ENCODE peak calls at places on chromosomes 5 and 9, in seven cellular contexts. One of them, this sample, is unnamed.

GRCh38 chr5:179008667-179009066 is 13.5 kb upstream of the GRM6 start:
- DNase-seq in GM13976: no peak
- DNase-seq in upper lobe of left lung: no peak
- DNase-seq in fibroblast of the aortic adventitia: peak; percentile 6
- DNase-seq in body of pancreas: no peak
- DNase-seq in colonic mucosa: no peak
- DNase-seq in Peyer's patch: no peak
- DNase-seq in this sample: no peak

GRCh38 chr9:106731910-106732309 is 131.1 kb upstream of the ZNF462 start:
- DNase-seq in GM13976: no peak
- DNase-seq in upper lobe of left lung: no peak
- DNase-seq in fibroblast of the aortic adventitia: no peak
- DNase-seq in body of pancreas: no peak
- DNase-seq in colonic mucosa: no peak
- DNase-seq in Peyer's patch: no peak
- DNase-seq in this sample: no peak

GRCh38 chr5:82349651-82350050 is 71.5 kb upstream of the RPS23 start:
- DNase-seq in GM13976: peak; percentile 25
- DNase-seq in upper lobe of left lung: no peak
- DNase-seq in fibroblast of the aortic adventitia: peak; percentile 56
- DNase-seq in body of pancreas: no peak
- DNase-seq in colonic mucosa: peak; percentile 34
- DNase-seq in Peyer's patch: no peak
- DNase-seq in this sample: peak; percentile 70

GRCh38 chr5:60516688-60517087 is 183.3 kb downstream of the DEPDC1B start:
- DNase-seq in GM13976: no peak
- DNase-seq in upper lobe of left lung: peak; percentile 28
- DNase-seq in fibroblast of the aortic adventitia: no peak
- DNase-seq in body of pancreas: no peak
- DNase-seq in colonic mucosa: no peak
- DNase-seq in Peyer's patch: no peak
- DNase-seq in this sample: no peak

GRCh38 chr5:32542216-32543059 is 42.9 kb upstream of the SUB1 start:
- DNase-seq in GM13976: peak; percentile 54
- DNase-seq in upper lobe of left lung: no peak
- DNase-seq in fibroblast of the aortic adventitia: peak; percentile 32
- DNase-seq in body of pancreas: no peak
- DNase-seq in colonic mucosa: no peak
- DNase-seq in Peyer's patch: no peak
- DNase-seq in this sample: peak; percentile 48

GRCh38 chr5:378976-379742 is 57.6 kb downstream of the AHRR start:
- DNase-seq in GM13976: no peak
- DNase-seq in upper lobe of left lung: no peak
- DNase-seq in fibroblast of the aortic adventitia: peak; percentile 62
- DNase-seq in body of pancreas: no peak
- DNase-seq in colonic mucosa: peak; percentile 5
- DNase-seq in Peyer's patch: no peak
- DNase-seq in this sample: no peak

GRCh38 chr5:88388476-88389170 is 120.0 kb upstream of the TMEM161B start:
- DNase-seq in GM13976: no peak
- DNase-seq in upper lobe of left lung: no peak
- DNase-seq in fibroblast of the aortic adventitia: no peak
- DNase-seq in body of pancreas: no peak
- DNase-seq in colonic mucosa: no peak
- DNase-seq in Peyer's patch: no peak
- DNase-seq in this sample: no peak

GRCh38 chr9:101445353-101446029 is 9.9 kb upstream of the ALDOB start:
- DNase-seq in GM13976: no peak
- DNase-seq in upper lobe of left lung: no peak
- DNase-seq in fibroblast of the aortic adventitia: peak; percentile 33
- DNase-seq in body of pancreas: peak; percentile 17
- DNase-seq in colonic mucosa: no peak
- DNase-seq in Peyer's patch: no peak
- DNase-seq in this sample: no peak

GRCh38 chr5:52672459-52672858 is 115.3 kb upstream of the ITGA1 start:
- DNase-seq in GM13976: no peak
- DNase-seq in upper lobe of left lung: no peak
- DNase-seq in fibroblast of the aortic adventitia: no peak
- DNase-seq in body of pancreas: no peak
- DNase-seq in colonic mucosa: no peak
- DNase-seq in Peyer's patch: no peak
- DNase-seq in this sample: no peak

DNA sequence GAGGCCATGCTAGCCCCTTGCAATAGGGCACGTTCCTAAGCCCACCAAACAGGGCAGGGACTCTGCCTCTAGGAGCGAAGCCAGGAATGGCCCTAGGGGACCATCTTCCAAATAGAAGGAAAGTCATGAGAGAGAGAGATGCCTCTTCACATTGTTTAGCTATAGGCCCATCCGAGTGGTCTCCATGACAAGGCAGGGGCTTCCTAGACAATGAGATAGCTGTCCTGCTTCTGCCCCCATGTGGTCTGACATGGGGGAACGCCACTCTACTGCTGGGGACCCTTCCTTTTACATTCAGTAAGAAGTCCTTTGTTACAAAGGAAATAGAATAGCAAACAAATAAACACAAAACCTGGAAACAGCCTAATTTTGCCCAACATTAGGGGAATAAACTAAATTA is 17.9 kb upstream of the KIF4B start:
- DNase-seq in GM13976: no peak
- DNase-seq in upper lobe of left lung: no peak
- DNase-seq in fibroblast of the aortic adventitia: no peak
- DNase-seq in body of pancreas: no peak
- DNase-seq in colonic mucosa: no peak
- DNase-seq in Peyer's patch: no peak
- DNase-seq in this sample: no peak
- TF ChIP-seq CTCF in GM13976: no peak
- TF ChIP-seq CTCF in upper lobe of left lung: no peak
- TF ChIP-seq CTCF in fibroblast of the aortic adventitia: no peak
- TF ChIP-seq CTCF in body of pancreas: no peak
- TF ChIP-seq CTCF in colonic mucosa: no peak
- TF ChIP-seq CTCF in Peyer's patch: no peak
- TF ChIP-seq CTCF in this sample: no peak

GRCh38 chr5:96934695-96935555 is 955 bp upstream of the LNPEP start:
- DNase-seq in GM13976: peak; percentile 85
- DNase-seq in upper lobe of left lung: peak; percentile 99
- DNase-seq in fibroblast of the aortic adventitia: peak; percentile 91
- DNase-seq in body of pancreas: peak; percentile 94
- DNase-seq in colonic mucosa: peak; percentile 92
- DNase-seq in Peyer's patch: peak; percentile 94
- DNase-seq in this sample: peak; percentile 95
- TF ChIP-seq CTCF in GM13976: no peak
- TF ChIP-seq CTCF in upper lobe of left lung: peak; percentile 53
- TF ChIP-seq CTCF in fibroblast of the aortic adventitia: no peak
- TF ChIP-seq CTCF in body of pancreas: peak; percentile 22
- TF ChIP-seq CTCF in colonic mucosa: no peak
- TF ChIP-seq CTCF in Peyer's patch: peak; percentile 28
- TF ChIP-seq CTCF in this sample: no peak

GRCh38 chr9:19583890-19584289 is 175.1 kb downstream of the ACER2 start:
- DNase-seq in GM13976: no peak
- DNase-seq in upper lobe of left lung: no peak
- DNase-seq in fibroblast of the aortic adventitia: no peak
- DNase-seq in body of pancreas: no peak
- DNase-seq in colonic mucosa: no peak
- DNase-seq in Peyer's patch: no peak
- DNase-seq in this sample: no peak
- TF ChIP-seq CTCF in GM13976: no peak
- TF ChIP-seq CTCF in upper lobe of left lung: no peak
- TF ChIP-seq CTCF in fibroblast of the aortic adventitia: no peak
- TF ChIP-seq CTCF in body of pancreas: no peak
- TF ChIP-seq CTCF in colonic mucosa: no peak
- TF ChIP-seq CTCF in Peyer's patch: no peak
- TF ChIP-seq CTCF in this sample: no peak

GRCh38 chr9:92175441-92175840 is 60.2 kb upstream of the SPTLC1 start:
- DNase-seq in GM13976: no peak
- DNase-seq in upper lobe of left lung: no peak
- DNase-seq in fibroblast of the aortic adventitia: no peak
- DNase-seq in body of pancreas: no peak
- DNase-seq in colonic mucosa: no peak
- DNase-seq in Peyer's patch: no peak
- DNase-seq in this sample: no peak

GRCh38 chr9:92176800-92177185 is 61.6 kb upstream of the SPTLC1 start:
- DNase-seq in GM13976: no peak
- DNase-seq in upper lobe of left lung: no peak
- DNase-seq in fibroblast of the aortic adventitia: no peak
- DNase-seq in body of pancreas: no peak
- DNase-seq in colonic mucosa: no peak
- DNase-seq in Peyer's patch: no peak
- DNase-seq in this sample: no peak

GRCh38 chr9:92177591-92177990 is 62.4 kb upstream of the SPTLC1 start:
- DNase-seq in GM13976: no peak
- DNase-seq in upper lobe of left lung: no peak
- DNase-seq in fibroblast of the aortic adventitia: no peak
- DNase-seq in body of pancreas: no peak
- DNase-seq in colonic mucosa: no peak
- DNase-seq in Peyer's patch: no peak
- DNase-seq in this sample: no peak

GRCh38 chr9:92173318-92173717 is 58.1 kb upstream of the SPTLC1 start:
- DNase-seq in GM13976: no peak
- DNase-seq in upper lobe of left lung: no peak
- DNase-seq in fibroblast of the aortic adventitia: no peak
- DNase-seq in body of pancreas: no peak
- DNase-seq in colonic mucosa: no peak
- DNase-seq in Peyer's patch: no peak
- DNase-seq in this sample: no peak

GRCh38 chr9:92176068-92176799 is 61.0 kb upstream of the SPTLC1 start:
- DNase-seq in GM13976: no peak
- DNase-seq in upper lobe of left lung: no peak
- DNase-seq in fibroblast of the aortic adventitia: no peak
- DNase-seq in body of pancreas: no peak
- DNase-seq in colonic mucosa: no peak
- DNase-seq in Peyer's patch: no peak
- DNase-seq in this sample: no peak
- TF ChIP-seq CTCF in GM13976: no peak
- TF ChIP-seq CTCF in upper lobe of left lung: no peak
- TF ChIP-seq CTCF in fibroblast of the aortic adventitia: peak; percentile 34
- TF ChIP-seq CTCF in body of pancreas: no peak
- TF ChIP-seq CTCF in colonic mucosa: no peak
- TF ChIP-seq CTCF in Peyer's patch: no peak
- TF ChIP-seq CTCF in this sample: no peak

GRCh38 chr5:142846402-142846801 is 76.2 kb downstream of the ARHGAP26 start:
- DNase-seq in GM13976: no peak
- DNase-seq in upper lobe of left lung: no peak
- DNase-seq in fibroblast of the aortic adventitia: no peak
- DNase-seq in body of pancreas: no peak
- DNase-seq in colonic mucosa: no peak
- DNase-seq in Peyer's patch: no peak
- DNase-seq in this sample: no peak
- TF ChIP-seq CTCF in GM13976: no peak
- TF ChIP-seq CTCF in upper lobe of left lung: no peak
- TF ChIP-seq CTCF in fibroblast of the aortic adventitia: no peak
- TF ChIP-seq CTCF in body of pancreas: no peak
- TF ChIP-seq CTCF in colonic mucosa: no peak
- TF ChIP-seq CTCF in Peyer's patch: no peak
- TF ChIP-seq CTCF in this sample: no peak

GRCh38 chr9:94623253-94623652 is 16.1 kb downstream of the FBP1 start:
- DNase-seq in GM13976: peak; percentile 79
- DNase-seq in upper lobe of left lung: no peak
- DNase-seq in fibroblast of the aortic adventitia: no peak
- DNase-seq in body of pancreas: peak; percentile 69
- DNase-seq in colonic mucosa: peak; percentile 82
- DNase-seq in Peyer's patch: peak; percentile 79
- DNase-seq in this sample: peak; percentile 63
- TF ChIP-seq CTCF in GM13976: peak; percentile 47
- TF ChIP-seq CTCF in upper lobe of left lung: peak; percentile 30
- TF ChIP-seq CTCF in fibroblast of the aortic adventitia: peak; percentile 23
- TF ChIP-seq CTCF in body of pancreas: peak; percentile 64
- TF ChIP-seq CTCF in colonic mucosa: peak; percentile 41
- TF ChIP-seq CTCF in Peyer's patch: peak; percentile 62
- TF ChIP-seq CTCF in this sample: peak; percentile 25

GRCh38 chr5:123086376-123087055 is 2.5 kb upstream of the PRDM6 start:
- DNase-seq in GM13976: no peak
- DNase-seq in upper lobe of left lung: peak; percentile 64
- DNase-seq in fibroblast of the aortic adventitia: no peak
- DNase-seq in body of pancreas: no peak
- DNase-seq in colonic mucosa: no peak
- DNase-seq in Peyer's patch: no peak
- DNase-seq in this sample: no peak
- TF ChIP-seq CTCF in GM13976: no peak
- TF ChIP-seq CTCF in upper lobe of left lung: no peak
- TF ChIP-seq CTCF in fibroblast of the aortic adventitia: no peak
- TF ChIP-seq CTCF in body of pancreas: no peak
- TF ChIP-seq CTCF in colonic mucosa: no peak
- TF ChIP-seq CTCF in Peyer's patch: no peak
- TF ChIP-seq CTCF in this sample: no peak